ENCODE peak calls at places on chromosomes 2 and 18, in nine cellular contexts. One of them, this sample, is unnamed.

GRCh38 chr2:99659874-99660273 is 170.1 kb upstream of the REV1 start:
- DNase-seq in psoas muscle: peak; percentile 46
- DNase-seq in GM23338: no peak
- DNase-seq in heart right ventricle: no peak
- DNase-seq in astrocyte of the cerebellum: no peak
- DNase-seq in kidney: no peak
- DNase-seq in epithelial cell of esophagus: no peak
- DNase-seq in endothelial cell: no peak
- DNase-seq in HCT116: no peak
- DNase-seq in this sample: no peak

GRCh38 chr2:119062652-119063051 is 95.9 kb downstream of the C1QL2 start:
- DNase-seq in psoas muscle: no peak
- DNase-seq in GM23338: no peak
- DNase-seq in heart right ventricle: no peak
- DNase-seq in astrocyte of the cerebellum: no peak
- DNase-seq in kidney: no peak
- DNase-seq in epithelial cell of esophagus: no peak
- DNase-seq in endothelial cell: no peak
- DNase-seq in HCT116: no peak
- DNase-seq in this sample: no peak

GRCh38 chr2:210818473-210818872 is 262.1 kb downstream of the CPS1 start:
- DNase-seq in psoas muscle: no peak
- DNase-seq in GM23338: no peak
- DNase-seq in heart right ventricle: no peak
- DNase-seq in astrocyte of the cerebellum: no peak
- DNase-seq in kidney: no peak
- DNase-seq in epithelial cell of esophagus: peak; percentile 59
- DNase-seq in endothelial cell: no peak
- DNase-seq in HCT116: no peak
- DNase-seq in this sample: no peak

GRCh38 chr18:26091047-26091630 is 726 bp upstream of the SS18 start:
- DNase-seq in psoas muscle: peak; percentile 83
- DNase-seq in GM23338: peak; percentile 54
- DNase-seq in heart right ventricle: no peak
- DNase-seq in astrocyte of the cerebellum: no peak
- DNase-seq in kidney: no peak
- DNase-seq in epithelial cell of esophagus: no peak
- DNase-seq in endothelial cell: no peak
- DNase-seq in HCT116: peak; percentile 58
- DNase-seq in this sample: no peak

GRCh38 chr2:222283634-222284033 is 15.2 kb downstream of the PAX3 start:
- DNase-seq in psoas muscle: peak; percentile 74
- DNase-seq in GM23338: peak; percentile 70
- DNase-seq in heart right ventricle: no peak
- DNase-seq in astrocyte of the cerebellum: no peak
- DNase-seq in kidney: no peak
- DNase-seq in epithelial cell of esophagus: no peak
- DNase-seq in endothelial cell: no peak
- DNase-seq in HCT116: no peak
- DNase-seq in this sample: no peak

GRCh38 chr2:42092084-42092996 is 44.5 kb downstream of the PKDCC start:
- DNase-seq in psoas muscle: no peak
- DNase-seq in GM23338: peak; percentile 65
- DNase-seq in heart right ventricle: no peak
- DNase-seq in astrocyte of the cerebellum: no peak
- DNase-seq in kidney: no peak
- DNase-seq in epithelial cell of esophagus: peak; percentile 29
- DNase-seq in endothelial cell: no peak
- DNase-seq in HCT116: no peak
- DNase-seq in this sample: no peak

GRCh38 chr2:170929686-170930050 is 615 bp downstream of the GORASP2 start:
- DNase-seq in psoas muscle: peak; percentile 47
- DNase-seq in GM23338: peak; percentile 81
- DNase-seq in heart right ventricle: no peak
- DNase-seq in astrocyte of the cerebellum: no peak
- DNase-seq in kidney: peak; percentile 86
- DNase-seq in epithelial cell of esophagus: peak; percentile 64
- DNase-seq in endothelial cell: peak; percentile 56
- DNase-seq in HCT116: no peak
- DNase-seq in this sample: no peak

GRCh38 chr2:96267159-96267971 is 1.3 kb downstream of the CIAO1 start:
- DNase-seq in psoas muscle: no peak
- DNase-seq in GM23338: peak; percentile 72
- DNase-seq in heart right ventricle: no peak
- DNase-seq in astrocyte of the cerebellum: peak; percentile 6
- DNase-seq in kidney: no peak
- DNase-seq in epithelial cell of esophagus: peak; percentile 49
- DNase-seq in endothelial cell: peak; percentile 34
- DNase-seq in HCT116: peak; percentile 39
- DNase-seq in this sample: no peak

GRCh38 chr2:207765541-207765940 is 4.2 kb downstream of the FZD5 start:
- DNase-seq in psoas muscle: no peak
- DNase-seq in GM23338: peak; percentile 91
- DNase-seq in heart right ventricle: no peak
- DNase-seq in astrocyte of the cerebellum: no peak
- DNase-seq in kidney: no peak
- DNase-seq in epithelial cell of esophagus: no peak
- DNase-seq in endothelial cell: no peak
- DNase-seq in HCT116: no peak
- DNase-seq in this sample: no peak

GRCh38 chr2:136019825-136020224 is 34.4 kb upstream of the DARS1 start:
- DNase-seq in psoas muscle: no peak
- DNase-seq in GM23338: no peak
- DNase-seq in heart right ventricle: no peak
- DNase-seq in astrocyte of the cerebellum: no peak
- DNase-seq in kidney: no peak
- DNase-seq in epithelial cell of esophagus: no peak
- DNase-seq in endothelial cell: no peak
- DNase-seq in HCT116: no peak
- DNase-seq in this sample: no peak

GRCh38 chr2:146388757-146389156 is 1456.1 kb upstream of the ACVR2A start:
- DNase-seq in psoas muscle: no peak
- DNase-seq in GM23338: no peak
- DNase-seq in heart right ventricle: no peak
- DNase-seq in astrocyte of the cerebellum: peak; percentile 86
- DNase-seq in kidney: no peak
- DNase-seq in epithelial cell of esophagus: no peak
- DNase-seq in endothelial cell: no peak
- DNase-seq in HCT116: no peak
- DNase-seq in this sample: no peak

GRCh38 chr2:236642584-236643291 is 73.1 kb downstream of the ACKR3 start:
- DNase-seq in psoas muscle: peak; percentile 89
- DNase-seq in GM23338: peak; percentile 54
- DNase-seq in heart right ventricle: peak; percentile 88
- DNase-seq in astrocyte of the cerebellum: peak; percentile 98
- DNase-seq in kidney: peak; percentile 59
- DNase-seq in epithelial cell of esophagus: peak; percentile 97
- DNase-seq in endothelial cell: no peak
- DNase-seq in HCT116: no peak
- DNase-seq in this sample: no peak

DNA sequence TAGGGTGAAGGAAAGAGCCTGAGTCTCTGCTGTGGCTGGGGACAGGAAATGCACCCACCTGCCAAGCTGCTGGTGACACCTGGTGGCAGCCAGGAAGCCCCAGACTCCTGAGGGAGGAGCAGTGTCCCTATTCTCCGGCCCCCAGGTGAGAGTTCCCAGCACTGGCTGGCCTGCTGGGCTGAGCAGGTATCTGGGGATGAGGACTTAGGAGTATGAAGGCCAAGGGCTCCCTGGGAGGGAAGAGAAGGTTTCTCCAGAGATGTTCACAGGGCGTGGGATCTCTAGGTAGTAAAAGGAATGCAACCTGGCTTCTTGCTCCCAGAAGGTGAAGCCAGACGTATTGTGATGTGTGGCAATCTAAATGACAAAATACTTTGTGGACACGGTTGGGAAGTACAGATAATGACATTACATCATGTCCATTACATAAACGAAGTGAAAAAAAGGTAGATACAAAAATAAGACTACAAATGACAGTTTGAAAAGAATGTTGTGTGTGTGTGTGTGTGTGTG is 75.8 kb upstream of the SLC1A4 start:
- DNase-seq in psoas muscle: no peak
- DNase-seq in GM23338: peak; percentile 74
- DNase-seq in heart right ventricle: no peak
- DNase-seq in astrocyte of the cerebellum: no peak
- DNase-seq in kidney: no peak
- DNase-seq in epithelial cell of esophagus: peak; percentile 50
- DNase-seq in endothelial cell: no peak
- DNase-seq in HCT116: peak; percentile 53
- DNase-seq in this sample: no peak
- TF ChIP-seq CTCF in psoas muscle: no peak
- TF ChIP-seq CTCF in GM23338: peak; percentile 63
- TF ChIP-seq CTCF in heart right ventricle: no peak
- TF ChIP-seq CTCF in astrocyte of the cerebellum: peak; percentile 12
- TF ChIP-seq CTCF in kidney: no peak
- TF ChIP-seq CTCF in epithelial cell of esophagus: peak; percentile 37
- TF ChIP-seq CTCF in endothelial cell: no peak
- TF ChIP-seq CTCF in HCT116: peak; percentile 76
- TF ChIP-seq CTCF in this sample: peak; percentile 35

DNA sequence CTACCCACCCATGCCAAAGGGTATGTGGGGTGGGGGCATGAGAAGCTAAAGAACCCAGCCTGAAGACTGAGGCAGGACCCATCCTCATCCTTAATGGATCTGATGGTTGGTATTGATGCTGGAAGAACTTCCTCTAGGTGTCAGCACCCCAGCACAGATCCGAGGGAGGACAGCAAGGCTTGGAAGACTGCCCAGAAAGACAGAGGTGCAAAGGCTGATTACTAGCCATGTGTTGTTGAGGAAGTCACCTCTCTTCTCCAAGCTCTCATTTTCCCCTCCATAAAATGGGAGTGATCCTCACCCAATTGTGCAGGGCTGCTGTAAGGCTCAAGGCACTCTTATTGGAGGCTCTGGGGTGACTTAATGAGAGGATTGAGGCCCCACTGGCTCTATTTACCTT is 256.5 kb downstream of the CELF4 start:
- DNase-seq in psoas muscle: no peak
- DNase-seq in GM23338: no peak
- DNase-seq in heart right ventricle: no peak
- DNase-seq in astrocyte of the cerebellum: no peak
- DNase-seq in kidney: no peak
- DNase-seq in epithelial cell of esophagus: peak; percentile 7
- DNase-seq in endothelial cell: no peak
- DNase-seq in HCT116: no peak
- DNase-seq in this sample: no peak
- TF ChIP-seq CTCF in psoas muscle: no peak
- TF ChIP-seq CTCF in GM23338: no peak
- TF ChIP-seq CTCF in heart right ventricle: no peak
- TF ChIP-seq CTCF in astrocyte of the cerebellum: no peak
- TF ChIP-seq CTCF in kidney: no peak
- TF ChIP-seq CTCF in epithelial cell of esophagus: no peak
- TF ChIP-seq CTCF in endothelial cell: no peak
- TF ChIP-seq CTCF in HCT116: peak; percentile 7
- TF ChIP-seq CTCF in this sample: no peak

DNA sequence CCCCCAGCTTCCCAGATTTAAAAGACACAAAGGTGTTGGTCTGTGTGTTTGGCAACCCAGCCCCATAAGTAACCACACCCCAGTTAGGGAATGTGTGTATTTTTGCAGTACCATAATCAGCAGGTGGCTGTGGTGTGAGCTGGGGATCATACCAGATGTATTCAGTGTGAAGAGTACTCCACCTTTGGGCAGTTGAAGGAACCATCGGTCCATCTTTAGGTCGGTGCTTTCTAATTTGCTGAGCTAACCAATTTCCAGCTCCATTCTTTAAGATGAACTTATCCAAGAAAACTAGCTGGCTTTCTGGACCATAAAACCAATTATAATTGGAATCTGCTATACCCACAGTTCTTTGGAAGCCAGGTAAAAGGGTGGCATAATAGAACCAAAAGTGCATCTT is 3.2 kb downstream of the DSEL start:
- DNase-seq in psoas muscle: no peak
- DNase-seq in GM23338: peak; percentile 25
- DNase-seq in heart right ventricle: no peak
- DNase-seq in astrocyte of the cerebellum: no peak
- DNase-seq in kidney: no peak
- DNase-seq in epithelial cell of esophagus: peak; percentile 50
- DNase-seq in endothelial cell: no peak
- DNase-seq in HCT116: no peak
- DNase-seq in this sample: no peak
- TF ChIP-seq CTCF in psoas muscle: no peak
- TF ChIP-seq CTCF in GM23338: peak; percentile 39
- TF ChIP-seq CTCF in heart right ventricle: no peak
- TF ChIP-seq CTCF in astrocyte of the cerebellum: peak; percentile 25
- TF ChIP-seq CTCF in kidney: no peak
- TF ChIP-seq CTCF in epithelial cell of esophagus: peak; percentile 22
- TF ChIP-seq CTCF in endothelial cell: no peak
- TF ChIP-seq CTCF in HCT116: no peak
- TF ChIP-seq CTCF in this sample: no peak

DNA sequence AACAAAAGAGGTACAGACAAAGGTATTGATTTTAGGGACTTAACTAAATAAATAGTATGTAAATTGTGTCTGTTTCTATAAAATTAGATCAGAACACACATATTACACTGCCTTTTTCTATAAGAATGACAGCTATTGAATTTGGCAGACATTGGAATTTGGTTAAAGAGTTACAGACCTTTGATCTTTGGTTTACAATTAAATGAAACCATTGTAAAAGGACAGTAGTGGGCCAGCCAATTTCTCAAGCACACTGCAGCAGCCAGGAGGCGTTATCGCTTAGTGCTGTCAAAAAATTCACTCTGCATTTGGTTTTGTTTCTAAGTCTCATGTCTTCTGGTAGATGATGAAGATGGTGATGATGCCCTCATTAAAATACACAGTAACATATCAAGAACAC is 175.9 kb downstream of the NR4A2 start:
- DNase-seq in psoas muscle: no peak
- DNase-seq in GM23338: peak; percentile 42
- DNase-seq in heart right ventricle: no peak
- DNase-seq in astrocyte of the cerebellum: no peak
- DNase-seq in kidney: no peak
- DNase-seq in epithelial cell of esophagus: no peak
- DNase-seq in endothelial cell: no peak
- DNase-seq in HCT116: no peak
- DNase-seq in this sample: no peak
- TF ChIP-seq CTCF in psoas muscle: no peak
- TF ChIP-seq CTCF in GM23338: peak; percentile 55
- TF ChIP-seq CTCF in heart right ventricle: peak; percentile 33
- TF ChIP-seq CTCF in astrocyte of the cerebellum: peak; percentile 8
- TF ChIP-seq CTCF in kidney: no peak
- TF ChIP-seq CTCF in epithelial cell of esophagus: peak; percentile 17
- TF ChIP-seq CTCF in endothelial cell: no peak
- TF ChIP-seq CTCF in HCT116: no peak
- TF ChIP-seq CTCF in this sample: no peak

DNA sequence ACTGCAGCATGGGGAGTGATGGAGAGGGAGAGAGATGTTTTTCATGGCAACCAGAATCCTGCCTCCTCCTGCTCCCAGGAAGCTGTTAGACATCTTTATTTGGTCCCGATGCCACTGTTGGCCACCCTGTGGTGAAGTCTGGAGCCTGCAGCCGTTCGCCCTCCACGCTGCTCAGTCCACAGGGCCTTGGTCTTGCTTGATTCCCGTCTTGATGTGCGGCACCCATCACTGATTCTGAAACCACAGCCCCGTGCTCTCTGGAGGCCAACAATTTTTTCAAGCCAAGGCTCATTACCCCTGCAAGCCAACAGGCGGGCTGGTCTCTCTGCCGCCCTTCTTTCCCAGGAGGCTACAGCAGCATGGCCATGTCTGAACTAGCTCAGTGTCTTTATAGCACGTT is 24.5 kb downstream of the SIGLEC15 start:
- DNase-seq in psoas muscle: no peak
- DNase-seq in GM23338: peak; percentile 75
- DNase-seq in heart right ventricle: no peak
- DNase-seq in astrocyte of the cerebellum: no peak
- DNase-seq in kidney: no peak
- DNase-seq in epithelial cell of esophagus: peak; percentile 26
- DNase-seq in endothelial cell: no peak
- DNase-seq in HCT116: no peak
- DNase-seq in this sample: no peak
- TF ChIP-seq CTCF in psoas muscle: no peak
- TF ChIP-seq CTCF in GM23338: peak; percentile 48
- TF ChIP-seq CTCF in heart right ventricle: no peak
- TF ChIP-seq CTCF in astrocyte of the cerebellum: peak; percentile 45
- TF ChIP-seq CTCF in kidney: peak; percentile 9
- TF ChIP-seq CTCF in epithelial cell of esophagus: peak; percentile 52
- TF ChIP-seq CTCF in endothelial cell: no peak
- TF ChIP-seq CTCF in HCT116: peak; percentile 61
- TF ChIP-seq CTCF in this sample: no peak

This sample was measured in esophagus squamous epithelium.